ENCODE peak calls at places on chromosomes 16 and 17, in eight cellular contexts. K is HT-29, H is M059J, P is GM23248, X is GM13976, J is RWPE2, G is right atrium auricular region, O is fibroblast of pulmonary artery. D is an unnamed sample.

GRCh38 chr17:32298298-32298697 is 32.7 kb downstream of the RHBDL3 start:
- DNase-seq in X (no peak), J (no peak), G (no peak), P (peak; percentile 7), O (no peak), K (no peak), H (no peak), D (no peak)

GRCh38 chr17:44754276-44754675 is 4.5 kb upstream of the ADAM11 start:
- DNase-seq in J (peak; percentile 43), K (no peak), O (no peak), G (no peak), P (no peak), H (peak; percentile 30), X (no peak), D (no peak)

GRCh38 chr17:77602883-77603640 is 355.4 kb upstream of the TNRC6C start:
- DNase-seq in J (peak; percentile 59), X (no peak), O (no peak), K (no peak), P (no peak), G (no peak), H (no peak), D (no peak)

GRCh38 chr16:73012341-73012740 is 35.6 kb downstream of the ZFHX3 start:
- DNase-seq in O (no peak), H (no peak), P (no peak), J (peak; percentile 15), X (no peak), G (no peak), K (no peak), D (no peak)

GRCh38 chr16:81539009-81539820 is 94.6 kb downstream of the CMIP start:
- DNase-seq in J (no peak), P (peak; percentile 43), H (no peak), X (no peak), K (no peak), G (no peak), O (no peak), D (no peak)

GRCh38 chr16:87380875-87381274 is 2.7 kb downstream of the FBXO31 start:
- DNase-seq in P (peak; percentile 64), K (no peak), J (no peak), G (no peak), H (peak; percentile 45), O (peak; percentile 44), X (no peak), D (peak; percentile 69)

GRCh38 chr16:11757671-11758545 is 15.3 kb upstream of the TXNDC11 start:
- DNase-seq in K (peak; percentile 88), P (peak; percentile 15), G (no peak), X (no peak), J (no peak), O (peak; percentile 68), H (peak; percentile 89), D (peak; percentile 60)

GRCh38 chr16:69503244-69503643 is 62.5 kb upstream of the NFAT5 start:
- DNase-seq in X (no peak), G (no peak), H (no peak), K (no peak), O (no peak), J (no peak), P (no peak), D (no peak)

GRCh38 chr16:979106-979505 is 2.5 kb upstream of the SOX8 start:
- DNase-seq in O (no peak), X (no peak), K (no peak), G (no peak), J (no peak), H (no peak), P (no peak), D (no peak)

D was measured in mesenchymal stem cell.